ENCODE peak calls at places on chromosomes 11 and 22, in eight cellular contexts. D is DND-41; H is astrocyte of the spinal cord; Q is stimulated activated CD4-positive, alpha-beta T cell treated with anti-CD3 and anti-CD28 coated beads, TNF-alpha, amount 100 ng/mL, for 48 hours; U is GM12892; P is SK-N-MC; N is HFFc6; V is SK-N-DZ. R is an unnamed sample.
A peak's percentile ranks its signal among the peaks of the same experiment; 100 is the strongest.

GRCh38 chr22:20128902-20129746 is 2.5 kb upstream of the ZDHHC8 start:
- DNase-seq in D (peak; percentile 58), H (no peak), Q (no peak), U (no peak), P (no peak), N (peak; percentile 33), V (peak; percentile 56), R (no peak)

GRCh38 chr11:20601221-20601914 is 2.0 kb downstream of the SLC6A5 start:
- DNase-seq in D (no peak), H (no peak), Q (no peak), U (no peak), P (no peak), N (no peak), V (no peak), R (no peak)

GRCh38 chr22:19852177-19852781 is 2.4 kb downstream of the GNB1L start:
- DNase-seq in D (no peak), H (no peak), Q (no peak), U (no peak), P (no peak), N (no peak), V (no peak), R (no peak)

GRCh38 chr11:71206186-71206585 is 46.2 kb downstream of the SHANK2 start:
- DNase-seq in D (no peak), H (no peak), Q (no peak), U (no peak), P (no peak), N (no peak), V (no peak), R (no peak)

GRCh38 chr11:118207079-118207478 is 17.7 kb downstream of the JAML start:
- DNase-seq in D (no peak), H (no peak), Q (no peak), U (no peak), P (no peak), N (no peak), V (no peak), R (no peak)

GRCh38 chr22:26722159-26722558 is 64.8 kb downstream of the MIAT start:
- DNase-seq in D (no peak), H (no peak), Q (no peak), U (no peak), P (no peak), N (peak; percentile 73), V (no peak), R (no peak)

GRCh38 chr22:38754247-38755154 is 1.3 kb downstream of the SUN2 start:
- DNase-seq in D (peak; percentile 52), H (peak; percentile 39), Q (peak; percentile 30), U (no peak), P (no peak), N (peak; percentile 18), V (peak; percentile 42), R (no peak)

GRCh38 chr11:100964400-100964799 is 165.2 kb downstream of the PGR start:
- DNase-seq in D (no peak), H (peak; percentile 58), Q (no peak), U (no peak), P (no peak), N (no peak), V (no peak), R (peak; percentile 12)

GRCh38 chr22:24107668-24108067 is 73.6 kb upstream of the SUSD2 start:
- DNase-seq in D (no peak), H (peak; percentile 87), Q (no peak), U (no peak), P (no peak), N (peak; percentile 20), V (no peak), R (peak; percentile 68)

GRCh38 chr11:16356751-16357365 is 512 bp upstream of the SOX6 start:
- DNase-seq in D (no peak), H (peak; percentile 45), Q (no peak), U (no peak), P (no peak), N (peak; percentile 40), V (no peak), R (peak; percentile 8)

GRCh38 chr11:1339066-1339675 is 29.7 kb upstream of the TOLLIP start:
- DNase-seq in D (no peak), H (no peak), Q (no peak), U (no peak), P (no peak), N (no peak), V (no peak), R (no peak)

GRCh38 chr11:1327064-1327460 is 17.6 kb upstream of the TOLLIP start:
- DNase-seq in D (no peak), H (no peak), Q (no peak), U (no peak), P (no peak), N (no peak), V (no peak), R (no peak)

GRCh38 chr11:112280268-112281126 is 19.8 kb upstream of the PLET1 start:
- DNase-seq in D (peak; percentile 83), H (peak; percentile 82), Q (peak; percentile 57), U (peak; percentile 55), P (no peak), N (peak; percentile 71), V (peak; percentile 80), R (peak; percentile 55)

GRCh38 chr11:128522943-128523518 is 64.3 kb downstream of the ETS1 start:
- DNase-seq in D (peak; percentile 55), H (no peak), Q (no peak), U (no peak), P (no peak), N (no peak), V (no peak), R (no peak)